ENCODE peak calls at places on chromosomes 11 and 22, in five cellular contexts. A is iris pigment epithelial cell; J is A549; H is stimulated activated CD4-positive, alpha-beta T cell treated with anti-CD3 and anti-CD28 coated beads, TNF-alpha, amount 100 ng/mL, for 24 hours; G is NCI-H1092 treated with DMSO at 0.1 percent for 48 hours. K is an unnamed sample.

GRCh38 chr11:75480890-75481190 is 44.9 kb downstream of the GDPD5 start:
- DNase-seq in A (no peak), G (no peak), H (no peak), J (no peak), K (no peak)

GRCh38 chr11:12066799-12067508 is 43.4 kb upstream of the MICAL2 start:
- DNase-seq in J (no peak), A (peak; percentile 62), G (peak; percentile 72), H (no peak), K (peak; percentile 39)

GRCh38 chr11:98572941-98573340 is 447.8 kb upstream of the CNTN5 start:
- DNase-seq in J (no peak), H (no peak), G (no peak), A (no peak), K (no peak)

GRCh38 chr11:440065-441042 is 1.5 kb downstream of the ANO9 start:
- DNase-seq in G (no peak), A (peak; percentile 21), H (no peak), J (no peak), K (no peak)

GRCh38 chr22:46088541-46089311 is 61.6 kb upstream of the PPARA start:
- DNase-seq in A (peak; percentile 75), H (no peak), G (no peak), J (no peak), K (no peak)

GRCh38 chr11:32838505-32839274 is 9.0 kb downstream of the PRRG4 start:
- DNase-seq in J (no peak), H (no peak), G (no peak), A (peak; percentile 66), K (no peak)

GRCh38 chr22:47153854-47154542 is 391.5 kb downstream of the TBC1D22A start:
- DNase-seq in G (no peak), H (no peak), J (no peak), A (no peak), K (no peak)

GRCh38 chr11:2445948-2446551 is 1.2 kb downstream of the KCNQ1 start:
- DNase-seq in A (no peak), H (no peak), J (no peak), G (no peak), K (no peak)

GRCh38 chr11:3160252-3161031 is 4.7 kb downstream of the OSBPL5 start:
- DNase-seq in G (peak; percentile 77), H (peak; percentile 39), A (peak; percentile 93), J (no peak), K (no peak)

GRCh38 chr11:117220568-117220967 is 11.3 kb downstream of the PCSK7 start:
- DNase-seq in H (no peak), A (no peak), J (no peak), G (peak; percentile 29), K (no peak)

GRCh38 chr11:46326813-46327416 is 20.3 kb upstream of the DGKZ start:
- DNase-seq in A (no peak), J (no peak), G (no peak), H (no peak), K (no peak)

GRCh38 chr11:10302294-10302743 is 2.6 kb upstream of the ADM start:
- DNase-seq in A (no peak), J (no peak), G (no peak), H (no peak), K (no peak)

GRCh38 chr22:25630446-25630845 is 66.0 kb downstream of the GRK3 start:
- DNase-seq in A (peak; percentile 13), H (no peak), J (no peak), G (no peak), K (no peak)

GRCh38 chr22:28822930-28823481 is 22.6 kb upstream of the XBP1 start:
- DNase-seq in H (no peak), A (no peak), G (peak; percentile 93), J (no peak), K (peak; percentile 99)

GRCh38 chr11:127898422-127899365 is 688.7 kb downstream of the ETS1 start:
- DNase-seq in J (no peak), H (no peak), A (no peak), G (no peak), K (no peak)

GRCh38 chr22:41092023-41092817 is at the start of gene EP300:
- DNase-seq in J (peak; percentile 73), G (peak; percentile 40), H (peak; percentile 81), A (peak; percentile 57), K (peak; percentile 62)

GRCh38 chr11:49851971-49852389 is 100.2 kb upstream of the OR4C13 start:
- DNase-seq in J (no peak), G (no peak), A (no peak), H (no peak), K (peak; percentile 25)

GRCh38 chr22:41417622-41418390 is 28.8 kb downstream of the TOB2 start:
- DNase-seq in A (no peak), G (no peak), H (no peak), J (no peak), K (peak; percentile 92)

GRCh38 chr22:44524806-44525205 is 26.8 kb upstream of the RTL6 start:
- DNase-seq in G (no peak), A (no peak), H (no peak), J (no peak), K (no peak)

GRCh38 chr11:117908959-117909610 is 20.1 kb downstream of the TMPRSS13 start:
- DNase-seq in J (no peak), H (no peak), G (no peak), A (no peak), K (no peak)

GRCh38 chr11:100719809-100720221 is 32.7 kb downstream of the ARHGAP42 start:
- DNase-seq in G (peak; percentile 92), J (peak; percentile 65), H (no peak), A (peak; percentile 90), K (no peak)

GRCh38 chr11:100790073-100790472 is 103.0 kb downstream of the ARHGAP42 start:
- DNase-seq in G (no peak), H (no peak), A (no peak), J (no peak), K (no peak)

K was measured in T47D.